ENCODE peak calls at places on chromosomes 12 and 14, in four cellular contexts. J is PC-3; Y is CD4-positive, alpha-beta memory T cell; W is coronary artery. M is an unnamed sample.

GRCh38 chr12:12896261-12896660 is 4.9 kb downstream of the GPRC5A start:
- DNase-seq in J (peak), W (no peak), Y (no peak), M (no peak)

GRCh38 chr12:843609-844008 is 91.2 kb downstream of the WNK1 start:
- DNase-seq in W (no peak), Y (no peak), J (peak), M (no peak)

GRCh38 chr12:129503802-129504201 is 400.0 kb downstream of the TMEM132D start:
- DNase-seq in Y (no peak), J (no peak), W (no peak), M (no peak)

GRCh38 chr14:77848031-77848430 is 48.1 kb downstream of the ADCK1 start:
- DNase-seq in W (no peak), Y (no peak), J (no peak), M (no peak)

GRCh38 chr12:197911-198695 is 15.9 kb downstream of the SLC6A12 start:
- DNase-seq in Y (no peak), W (no peak), J (no peak), M (no peak)

GRCh38 chr12:69341328-69341727 is 6.9 kb upstream of the LYZ start:
- DNase-seq in J (no peak), Y (no peak), W (no peak), M (no peak)

GRCh38 chr14:93019367-93019843 is 96.3 kb downstream of the ITPK1 start:
- DNase-seq in J (no peak), W (no peak), Y (no peak), M (no peak)

GRCh38 chr12:10372534-10372931 is 17.3 kb downstream of the KLRK1 start:
- DNase-seq in J (no peak), W (no peak), Y (no peak), M (no peak)

GRCh38 chr12:48420031-48420775 is 52.2 kb upstream of the ANP32D start:
- DNase-seq in Y (no peak), J (no peak), W (no peak), M (no peak)

GRCh38 chr14:22558221-22558913 is 30.7 kb downstream of the DAD1 start:
- DNase-seq in Y (peak), W (no peak), J (no peak), M (no peak)

GRCh38 chr12:82479511-82479910 is 121.2 kb downstream of the METTL25 start:
- DNase-seq in J (peak), W (no peak), Y (no peak), M (no peak)

GRCh38 chr12:88300931-88301330 is 158.8 kb downstream of the TMTC3 start:
- DNase-seq in J (peak), Y (no peak), W (no peak), M (no peak)

GRCh38 chr12:88298014-88298682 is 156.0 kb downstream of the TMTC3 start:
- DNase-seq in J (peak), Y (no peak), W (no peak), M (no peak)

GRCh38 chr12:88303335-88303734 is 161.2 kb downstream of the TMTC3 start:
- DNase-seq in J (no peak), Y (peak), W (no peak), M (no peak)

GRCh38 chr12:88298761-88299242 is 156.7 kb downstream of the TMTC3 start:
- DNase-seq in Y (no peak), J (peak), W (no peak), M (peak)

GRCh38 chr12:88299567-88300101 is 157.5 kb downstream of the TMTC3 start:
- DNase-seq in J (peak), Y (no peak), W (no peak), M (peak)
- H3K27ac ChIP-seq in J (peak), Y (no peak), W (peak), M (peak)

GRCh38 chr12:54603872-54604271 is 15.4 kb upstream of the PPP1R1A start:
- DNase-seq in J (no peak), W (no peak), Y (no peak), M (no peak)

GRCh38 chr12:54603173-54603814 is 14.8 kb upstream of the PPP1R1A start:
- DNase-seq in Y (peak), W (no peak), J (peak), M (no peak)

GRCh38 chr12:54604436-54604835 is 16.0 kb upstream of the PPP1R1A start:
- DNase-seq in Y (no peak), W (no peak), J (no peak), M (no peak)

GRCh38 chr12:54602661-54603060 is 14.2 kb upstream of the PPP1R1A start:
- DNase-seq in J (no peak), Y (no peak), W (no peak), M (no peak)

GRCh38 chr12:54601841-54602240 is 13.4 kb upstream of the PPP1R1A start:
- DNase-seq in Y (no peak), W (no peak), J (peak), M (no peak)
- H3K27ac ChIP-seq in Y (no peak), W (no peak), J (no peak), M (no peak)

GRCh38 chr14:50607181-50607580 is 47.2 kb downstream of the ATL1 start:
- DNase-seq in J (no peak), Y (no peak), W (no peak), M (no peak)
- H3K27ac ChIP-seq in J (no peak), Y (no peak), W (no peak), M (no peak)

GRCh38 chr12:27048822-27049752 is 26.7 kb downstream of the MED21 start:
- DNase-seq in Y (no peak), W (no peak), J (peak), M (no peak)
- H3K27ac ChIP-seq in Y (no peak), W (no peak), J (peak), M (peak)

GRCh38 chr14:76767681-76768055 is 6.4 kb downstream of the VASH1 start:
- DNase-seq in W (peak), J (no peak), Y (no peak), M (no peak)
- H3K27ac ChIP-seq in W (peak), J (no peak), Y (peak), M (no peak)

GRCh38 chr12:93520454-93520853 is 52.0 kb upstream of the SOCS2 start:
- DNase-seq in J (no peak), Y (no peak), W (no peak), M (no peak)
- H3K27ac ChIP-seq in J (no peak), Y (no peak), W (no peak), M (no peak)

DNA sequence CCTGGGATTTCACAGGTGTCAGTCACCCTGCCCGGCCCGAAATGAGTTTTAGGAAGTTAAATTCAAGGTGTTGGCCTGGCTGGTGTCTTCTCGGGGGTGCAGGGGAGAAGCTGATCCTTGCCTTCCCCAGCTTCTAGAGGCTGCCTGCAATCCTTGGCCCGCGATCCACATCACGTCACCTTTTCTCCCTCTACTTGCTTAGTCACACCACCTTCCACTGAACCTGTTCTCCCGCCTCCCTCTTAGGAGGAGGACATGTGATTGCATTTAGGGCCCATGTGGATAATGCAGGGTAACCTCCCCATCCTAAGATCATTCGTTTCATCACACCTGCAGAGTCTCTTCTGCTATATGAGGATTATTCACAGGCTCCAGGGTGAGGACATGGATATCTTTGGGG is 25.4 kb upstream of the ATXN2 start:
- DNase-seq in J (peak), Y (no peak), W (no peak), M (peak)
- H3K27ac ChIP-seq in J (peak), Y (no peak), W (no peak), M (peak)

DNA sequence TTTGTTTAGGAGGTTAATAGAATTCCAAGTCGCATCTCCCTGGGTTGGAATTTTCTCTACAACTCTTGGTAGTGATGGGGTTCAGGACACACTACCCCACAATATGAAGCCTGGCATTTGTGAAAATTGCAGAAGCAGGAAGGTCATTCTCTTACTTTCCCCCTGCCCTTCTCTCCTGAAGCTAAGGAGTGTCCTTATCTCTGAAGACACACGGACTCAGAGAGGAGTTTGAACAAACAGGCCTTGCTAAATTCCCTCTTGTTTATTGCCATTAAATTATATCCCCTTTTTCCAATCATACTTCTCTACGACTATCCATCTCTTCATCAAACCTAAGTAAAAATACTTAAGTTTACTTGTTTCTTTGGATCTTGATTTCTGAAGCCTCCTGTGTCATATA is 443.0 kb downstream of the RAD51B start:
- DNase-seq in W (no peak), J (no peak), Y (no peak), M (no peak)
- H3K27ac ChIP-seq in W (no peak), J (no peak), Y (peak), M (no peak)

GRCh38 chr14:68297871-68298468 is 478.4 kb downstream of the RAD51B start:
- DNase-seq in W (no peak), Y (no peak), J (peak), M (no peak)

GRCh38 chr14:68295316-68295816 is 475.8 kb downstream of the RAD51B start:
- DNase-seq in Y (no peak), W (no peak), J (no peak), M (no peak)

GRCh38 chr14:68300608-68301007 is 481.0 kb downstream of the RAD51B start:
- DNase-seq in Y (no peak), J (no peak), W (no peak), M (no peak)

GRCh38 chr14:68293404-68293803 is 473.8 kb downstream of the RAD51B start:
- DNase-seq in W (no peak), Y (no peak), J (no peak), M (no peak)

DNA sequence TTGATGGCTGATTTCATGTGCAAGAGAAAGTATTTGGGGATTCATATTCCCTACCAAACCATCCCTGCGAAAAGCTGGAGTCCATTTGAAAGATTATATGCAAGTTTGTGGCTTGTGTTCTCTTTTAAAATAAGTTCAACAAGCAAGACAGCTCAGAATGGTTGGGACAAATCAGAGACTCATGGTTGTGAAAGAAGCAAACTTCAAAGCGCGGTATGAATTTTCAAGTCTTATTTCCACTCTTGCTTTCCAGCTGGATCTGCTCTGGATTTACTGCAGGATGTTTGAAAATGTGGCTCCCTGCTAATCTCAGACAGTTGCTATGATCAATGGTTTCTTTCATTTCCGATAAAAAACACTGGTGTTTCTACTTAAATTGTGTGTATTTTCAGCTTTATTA is 477.4 kb downstream of the RAD51B start:
- DNase-seq in J (no peak), Y (no peak), W (no peak), M (no peak)
- H3K27ac ChIP-seq in J (no peak), Y (no peak), W (no peak), M (no peak)

DNA sequence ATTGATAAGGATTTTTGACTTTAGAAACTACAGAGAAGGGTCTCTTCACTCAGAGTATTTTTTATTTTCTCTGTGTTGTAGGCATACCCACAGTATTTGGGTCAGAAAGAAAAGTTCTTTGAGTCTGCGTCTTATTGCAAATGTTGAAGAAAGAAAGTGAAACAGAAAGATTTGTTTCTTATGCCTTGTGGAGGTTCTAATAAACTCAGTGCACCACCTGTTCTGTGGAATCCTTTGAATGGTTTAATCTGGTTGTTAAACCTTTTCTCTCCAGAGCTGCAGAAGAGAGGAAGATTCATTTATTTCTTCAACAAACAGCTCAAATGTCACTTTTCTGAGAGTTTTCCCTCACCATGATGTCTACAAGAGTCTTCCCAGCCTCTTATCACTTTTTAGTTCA is 146.6 kb upstream of the PLEKHG7 start:
- DNase-seq in W (no peak), J (no peak), Y (no peak), M (no peak)
- H3K27ac ChIP-seq in W (no peak), J (no peak), Y (peak), M (no peak)

M was measured in epithelial cell of prostate.